ENCODE peak calls at places on chromosomes 13 and 19, in six cellular contexts. L, M, A, F, E and Y are unnamed samples.

GRCh38 chr13:49314344-49314882 is 66.7 kb downstream of the CDADC1 start:
- DNase-seq in A (no peak), M (no peak), F (no peak), L (no peak), E (no peak), Y (no peak)

GRCh38 chr13:113904411-113904810 is 40.5 kb upstream of the GAS6 start:
- DNase-seq in M (peak), A (peak), F (no peak), L (no peak), E (no peak), Y (peak)

GRCh38 chr13:76991432-76991795 is 467 bp upstream of the CLN5 start:
- DNase-seq in M (no peak), L (no peak), E (peak), A (no peak), F (no peak), Y (no peak)

GRCh38 chr13:30113531-30113930 is 193.8 kb downstream of the KATNAL1 start:
- DNase-seq in F (no peak), L (no peak), A (no peak), M (no peak), E (no peak), Y (no peak)

GRCh38 chr19:38264486-38265212 is at the start of gene SPINT2:
- DNase-seq in M (no peak), E (no peak), A (peak), F (peak), L (no peak), Y (no peak)

GRCh38 chr19:19109601-19110000 is 28.7 kb downstream of the TMEM161A start:
- DNase-seq in F (no peak), M (no peak), L (no peak), E (no peak), A (no peak), Y (no peak)

GRCh38 chr19:40802300-40803169 is 3.5 kb downstream of the EGLN2 start:
- DNase-seq in M (no peak), E (no peak), L (peak), A (no peak), F (peak), Y (no peak)

GRCh38 chr13:41465215-41465907 is 8.0 kb downstream of the RGCC start:
- DNase-seq in E (peak), F (no peak), L (no peak), A (no peak), M (no peak), Y (no peak)

GRCh38 chr13:57123660-57124059 is 17.1 kb upstream of the PRR20A start:
- DNase-seq in A (no peak), L (no peak), M (no peak), E (no peak), F (no peak), Y (no peak)

GRCh38 chr13:47672245-47672975 is 328.7 kb downstream of the SUCLA2 start:
- DNase-seq in E (no peak), M (no peak), A (no peak), F (peak), L (no peak), Y (no peak)

GRCh38 chr13:48739346-48740037 is 85.8 kb downstream of the CYSLTR2 start:
- DNase-seq in M (no peak), F (no peak), L (no peak), A (no peak), E (no peak), Y (no peak)

GRCh38 chr19:1396768-1397679 is 4.3 kb downstream of the GAMT start:
- DNase-seq in M (no peak), F (no peak), L (no peak), A (no peak), E (no peak), Y (no peak)

GRCh38 chr13:68608147-68608546 is 1378.0 kb upstream of the PCDH9 start:
- DNase-seq in M (no peak), L (no peak), A (no peak), E (no peak), F (no peak), Y (no peak)

GRCh38 chr19:13613447-13613846 is 107.2 kb upstream of the CACNA1A start:
- DNase-seq in L (no peak), E (no peak), F (no peak), M (no peak), A (no peak), Y (no peak)

GRCh38 chr19:57934820-57935665 is at the start of gene ZNF418:
- DNase-seq in F (no peak), E (peak), L (no peak), A (peak), M (peak), Y (no peak)

GRCh38 chr19:40217921-40218890 is at the start of gene TTC9B:
- DNase-seq in F (peak), A (peak), L (peak), M (peak), E (no peak), Y (no peak)

GRCh38 chr13:73142091-73142490 is 83.3 kb downstream of the KLF5 start:
- DNase-seq in E (no peak), L (no peak), M (no peak), A (no peak), F (no peak), Y (no peak)

GRCh38 chr19:49533551-49534488 is 6.0 kb downstream of the RCN3 start:
- DNase-seq in E (peak), A (peak), M (peak), F (peak), L (peak), Y (no peak)

GRCh38 chr13:48731957-48732569 is 78.3 kb downstream of the CYSLTR2 start:
- DNase-seq in E (no peak), F (peak), M (peak), L (peak), A (peak), Y (peak)

GRCh38 chr19:35354898-35355297 is 3.4 kb upstream of the FFAR3 start:
- DNase-seq in E (peak), L (no peak), M (no peak), F (no peak), A (no peak), Y (no peak)

GRCh38 chr13:110305949-110306339 is 1.0 kb downstream of the COL4A1 start:
- DNase-seq in F (no peak), A (no peak), E (no peak), M (no peak), L (no peak), Y (no peak)
- TF ChIP-seq CHD2 in F (no peak), A (no peak), E (no peak), M (no peak), L (no peak), Y (no peak)

DNA sequence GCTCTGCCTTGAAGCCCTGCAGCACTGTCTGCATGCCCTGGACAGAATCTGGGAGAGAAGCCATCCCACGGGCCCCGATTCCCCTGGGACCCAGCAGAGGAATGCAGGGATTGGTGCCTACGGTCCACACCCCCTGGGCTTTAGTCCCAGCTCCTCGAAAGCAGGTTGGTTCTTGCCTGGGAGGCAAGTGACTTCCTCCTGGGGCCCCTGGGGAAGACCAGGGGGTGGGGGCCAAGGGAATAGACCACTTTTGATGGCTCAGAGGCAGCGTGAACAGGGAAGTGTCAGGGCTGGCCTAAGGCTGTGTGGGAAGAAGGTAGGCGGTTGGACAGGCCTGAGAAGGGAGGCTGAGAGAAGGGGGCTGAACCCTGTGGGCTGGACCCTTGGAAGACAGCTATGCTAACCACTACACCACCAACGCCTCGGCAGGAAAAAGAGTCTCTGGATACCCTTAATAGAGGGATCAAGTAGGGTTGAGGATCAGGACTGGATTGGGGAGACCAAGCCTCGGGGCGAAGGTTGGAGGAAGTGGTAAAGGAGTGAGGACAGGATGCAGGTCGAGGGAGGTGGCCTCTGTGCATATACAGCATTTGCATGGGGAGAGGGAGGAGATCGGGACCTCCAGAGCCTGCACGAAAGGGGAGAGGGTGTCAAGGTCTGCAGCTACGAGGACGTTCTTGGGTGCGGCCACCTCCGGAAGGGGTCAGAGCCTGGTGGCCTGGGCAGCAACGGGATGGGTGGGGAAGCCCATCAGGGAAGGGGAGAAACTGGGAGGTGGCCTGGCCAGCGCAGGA is 774 bp downstream of the DPP9 start:
- DNase-seq in L (no peak), A (no peak), E (no peak), F (no peak), M (no peak), Y (no peak)
- TF ChIP-seq CHD2 in L (no peak), A (no peak), E (no peak), F (no peak), M (no peak), Y (no peak)

GRCh38 chr13:39961036-39961435 is 305.6 kb downstream of the COG6 start:
- DNase-seq in L (no peak), A (no peak), F (no peak), M (no peak), E (no peak), Y (peak)
- TF ChIP-seq CHD2 in L (no peak), A (no peak), F (no peak), M (no peak), E (no peak), Y (no peak)

GRCh38 chr13:21326155-21327030 is 132.7 kb downstream of the ZDHHC20 start:
- DNase-seq in M (no peak), F (peak), A (peak), L (no peak), E (no peak), Y (no peak)
- TF ChIP-seq CHD2 in M (no peak), F (no peak), A (no peak), L (no peak), E (no peak), Y (no peak)

GRCh38 chr13:107271226-107271625 is 703.3 kb upstream of the ARGLU1 start:
- DNase-seq in M (no peak), E (no peak), L (no peak), F (peak), A (peak), Y (no peak)

DNA sequence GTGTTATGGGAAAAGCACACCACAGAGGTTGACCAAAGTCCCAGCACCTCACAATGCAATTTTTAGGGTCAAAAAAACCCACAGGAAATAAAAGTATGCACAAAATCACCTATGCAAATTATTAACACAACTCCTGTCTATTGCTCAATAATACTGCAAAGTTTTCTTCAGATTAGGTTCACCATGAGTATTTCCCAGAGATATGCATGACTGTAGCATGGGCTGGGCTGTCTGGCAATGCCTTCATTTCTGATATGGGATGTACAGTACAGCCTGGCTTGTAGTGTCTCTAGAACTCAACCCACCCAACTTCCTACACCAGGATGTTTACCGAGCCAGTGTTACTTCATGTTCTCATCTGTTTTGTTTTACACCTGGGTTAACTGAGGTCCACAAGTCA is 698.7 kb upstream of the ARGLU1 start:
- DNase-seq in M (no peak), L (no peak), F (no peak), A (no peak), E (no peak), Y (no peak)
- TF ChIP-seq CHD2 in M (no peak), L (no peak), F (no peak), A (no peak), E (no peak), Y (no peak)

DNA sequence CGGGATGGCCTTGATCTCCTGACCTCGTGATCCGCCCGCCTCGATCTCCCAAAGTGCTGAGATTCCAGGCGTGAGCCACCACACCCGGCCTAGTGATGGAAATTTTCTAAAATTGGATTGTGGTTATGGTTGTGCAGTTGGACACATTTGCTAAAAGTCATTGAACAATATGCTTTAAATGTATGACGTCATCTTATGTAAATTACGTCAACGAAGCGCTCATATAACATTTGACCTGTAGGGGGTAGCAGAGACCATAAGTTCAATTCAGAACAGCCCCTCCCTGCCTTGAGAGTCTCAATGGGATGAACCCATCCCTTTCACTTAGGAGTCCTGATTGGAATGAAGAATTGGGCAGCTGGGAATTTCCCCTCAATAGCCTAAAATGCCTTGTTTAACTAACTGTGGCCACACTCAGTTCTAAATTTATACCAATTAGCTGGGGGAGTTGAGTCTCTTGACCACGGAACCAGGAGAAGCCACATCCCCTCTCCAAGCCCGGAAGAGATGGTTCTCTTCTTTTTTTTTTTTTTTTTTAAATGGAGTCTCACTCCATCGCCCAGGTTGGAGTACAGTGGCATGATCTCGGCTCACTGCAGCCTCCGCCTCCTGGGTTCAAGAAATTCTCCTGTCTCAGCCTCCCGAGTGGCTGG is 15.2 kb upstream of the TLE6 start:
- DNase-seq in M (peak), E (peak), F (peak), A (peak), L (peak), Y (peak)
- TF ChIP-seq CHD2 in M (no peak), E (no peak), F (no peak), A (no peak), L (no peak), Y (no peak)

GRCh38 chr13:111790621-111791020 is 276.3 kb upstream of the SOX1 start:
- DNase-seq in M (no peak), E (no peak), L (no peak), A (peak), F (no peak), Y (no peak)

GRCh38 chr13:111791131-111791530 is 275.8 kb upstream of the SOX1 start:
- DNase-seq in E (no peak), F (no peak), L (no peak), M (no peak), A (no peak), Y (no peak)

GRCh38 chr13:111789420-111789819 is 277.5 kb upstream of the SOX1 start:
- DNase-seq in A (peak), F (no peak), E (no peak), L (no peak), M (no peak), Y (no peak)

GRCh38 chr13:111792956-111793355 is 274.0 kb upstream of the SOX1 start:
- DNase-seq in A (peak), M (no peak), L (no peak), F (no peak), E (no peak), Y (no peak)

GRCh38 chr13:111789011-111789410 is 277.9 kb upstream of the SOX1 start:
- DNase-seq in E (no peak), L (no peak), M (no peak), F (no peak), A (no peak), Y (no peak)
- TF ChIP-seq CHD2 in E (no peak), L (no peak), M (no peak), F (no peak), A (no peak), Y (no peak)